ENCODE peak calls at places on chromosomes 13 and 19, in four cellular contexts. X is pancreas, Y is cardiac muscle cell, I is Peyer's patch. B is an unnamed sample.

GRCh38 chr13:37797606-37798005 is 72.0 kb downstream of the TRPC4 start:
- DNase-seq in I (no peak), Y (no peak), X (no peak), B (no peak)

GRCh38 chr13:98083507-98083906 is 59.4 kb upstream of the FARP1 start:
- DNase-seq in Y (peak; percentile 90), X (no peak), I (no peak), B (peak; percentile 42)

GRCh38 chr19:29479941-29480340 is 45.9 kb upstream of the VSTM2B start:
- DNase-seq in I (no peak), Y (no peak), X (no peak), B (no peak)

GRCh38 chr13:113857531-113858195 is 6.2 kb downstream of the GAS6 start:
- DNase-seq in I (no peak), Y (no peak), X (peak; percentile 6), B (no peak)

GRCh38 chr19:11737964-11738745 is 591 bp downstream of the ZNF823 start:
- DNase-seq in X (peak; percentile 74), I (peak; percentile 86), Y (peak; percentile 27), B (no peak)

GRCh38 chr13:90336507-90336906 is 1011.0 kb upstream of the MIR17HG start:
- DNase-seq in I (no peak), Y (no peak), X (no peak), B (no peak)

GRCh38 chr13:99129951-99130350 is 70.7 kb upstream of the UBAC2 start:
- DNase-seq in I (no peak), Y (no peak), X (no peak), B (no peak)

GRCh38 chr19:1251503-1252220 is 3.3 kb downstream of the MIDN start:
- DNase-seq in I (peak; percentile 92), Y (no peak), X (peak; percentile 90), B (no peak)

GRCh38 chr19:36151144-36152051 is 849 bp downstream of the COX7A1 start:
- DNase-seq in Y (peak; percentile 18), I (peak; percentile 53), X (no peak), B (no peak)

GRCh38 chr13:80118099-80118498 is 222.8 kb downstream of the SPRY2 start:
- DNase-seq in X (no peak), I (no peak), Y (no peak), B (no peak)

GRCh38 chr19:48117515-48118330 is 7.1 kb upstream of the PLA2G4C start:
- DNase-seq in X (no peak), I (no peak), Y (no peak), B (no peak)

GRCh38 chr19:3503036-3503572 is 2.6 kb upstream of the DOHH start:
- DNase-seq in X (no peak), Y (peak; percentile 51), I (no peak), B (no peak)

GRCh38 chr19:51693819-51694218 is 689 bp downstream of the SPACA6 start:
- DNase-seq in X (no peak), I (no peak), Y (no peak), B (no peak)

GRCh38 chr13:21043898-21044297 is 17.5 kb downstream of the LATS2 start:
- DNase-seq in I (no peak), Y (peak; percentile 92), X (no peak), B (peak; percentile 64)

GRCh38 chr13:112322562-112322961 is 53.6 kb upstream of the SPACA7 start:
- DNase-seq in Y (no peak), X (no peak), I (no peak), B (no peak)

GRCh38 chr19:39397360-39398296 is 6.5 kb downstream of the MED29 start:
- DNase-seq in X (peak; percentile 90), I (peak; percentile 97), Y (peak; percentile 91), B (no peak)

GRCh38 chr19:27740396-27740795 is 1472.6 kb downstream of the UQCRFS1 start:
- DNase-seq in X (peak; percentile 1), I (no peak), Y (no peak), B (no peak)

GRCh38 chr13:93169980-93170379 is 56.6 kb upstream of the GPC6 start:
- DNase-seq in X (no peak), Y (peak; percentile 53), I (no peak), B (no peak)

GRCh38 chr13:32073180-32073864 is 41.7 kb downstream of the FRY start:
- DNase-seq in X (no peak), Y (no peak), I (no peak), B (no peak)

GRCh38 chr19:53132231-53132991 is at the start of gene ZNF415:
- DNase-seq in Y (peak; percentile 83), I (peak; percentile 87), X (peak; percentile 82), B (peak; percentile 14)

GRCh38 chr13:101415358-101416174 is 742 bp downstream of the NALCN start:
- DNase-seq in I (no peak), Y (no peak), X (no peak), B (no peak)

GRCh38 chr19:9126900-9127405 is at the start of gene OR7G3:
- DNase-seq in I (no peak), X (no peak), Y (no peak), B (no peak)

GRCh38 chr13:23380534-23380933 is 53.0 kb downstream of the SACS start:
- DNase-seq in X (no peak), Y (peak; percentile 76), I (no peak), B (no peak)

GRCh38 chr13:48603375-48603774 is 50.4 kb upstream of the CYSLTR2 start:
- DNase-seq in Y (no peak), X (no peak), I (no peak), B (no peak)

GRCh38 chr19:5281588-5281987 is 59.0 kb downstream of the PTPRS start:
- DNase-seq in X (no peak), Y (peak; percentile 57), I (peak; percentile 61), B (peak; percentile 19)

GRCh38 chr13:30974350-30974749 is 41.9 kb downstream of the TEX26 start:
- DNase-seq in Y (no peak), X (no peak), I (no peak), B (no peak)

GRCh38 chr13:38538412-38538811 is 148.5 kb upstream of the FREM2 start:
- DNase-seq in Y (no peak), X (no peak), I (no peak), B (no peak)

GRCh38 chr19:38564981-38565685 is 52.6 kb downstream of the MAP4K1 start:
- DNase-seq in X (no peak), Y (peak; percentile 5), I (peak; percentile 60), B (no peak)

GRCh38 chr19:45876411-45877197 is 9.3 kb downstream of the IRF2BP1 start:
- DNase-seq in Y (peak; percentile 75), I (peak; percentile 61), X (peak; percentile 70), B (no peak)

GRCh38 chr19:47074621-47075020 is 26.2 kb upstream of the TMEM160 start:
- DNase-seq in I (no peak), Y (no peak), X (no peak), B (no peak)

GRCh38 chr19:36009220-36009619 is 607 bp upstream of the SYNE4 start:
- DNase-seq in X (peak; percentile 67), Y (peak; percentile 76), I (peak; percentile 70), B (no peak)

DNA sequence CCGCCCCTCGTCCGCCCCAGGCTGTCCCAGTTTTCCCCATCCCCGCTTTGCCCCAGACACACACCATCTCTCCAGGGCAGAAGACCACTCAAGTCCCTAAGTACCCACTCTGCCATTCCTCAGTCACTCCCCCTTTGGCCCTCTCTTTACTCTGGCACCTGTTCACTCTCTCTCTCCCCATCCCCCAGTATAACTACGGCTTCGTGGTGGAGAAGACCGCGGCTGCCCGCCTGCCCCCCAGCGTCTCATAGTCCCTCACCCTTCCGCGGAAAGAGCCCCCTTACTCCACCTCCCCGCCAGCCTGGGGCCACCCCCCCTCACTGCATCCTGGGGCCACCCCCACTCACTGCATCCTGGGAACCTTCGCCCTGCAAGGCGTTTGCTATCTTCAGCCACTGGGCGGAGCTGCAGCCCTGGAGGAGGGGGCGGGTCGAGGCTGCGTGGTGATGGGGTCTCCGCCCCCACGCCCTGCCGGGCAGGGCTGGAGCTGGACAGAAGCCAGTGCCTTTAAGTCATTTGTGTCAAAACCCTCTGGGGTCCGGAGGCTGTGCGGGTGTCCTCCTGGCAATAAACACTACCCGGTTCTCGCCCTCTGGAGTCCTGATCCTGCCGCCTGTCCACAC is 5.0 kb downstream of the MVB12A start:
- DNase-seq in X (no peak), Y (peak; percentile 71), I (no peak), B (no peak)
- TF ChIP-seq CTCF in X (no peak), Y (peak; percentile 62), I (peak; percentile 35), B (peak; percentile 47)

GRCh38 chr19:2337329-2337707 is 8.8 kb downstream of the SPPL2B start:
- DNase-seq in X (peak; percentile 75), Y (peak; percentile 66), I (no peak), B (no peak)
- TF ChIP-seq CTCF in X (no peak), Y (peak; percentile 22), I (no peak), B (no peak)

GRCh38 chr19:30685601-30686000 is 313.4 kb downstream of the ZNF536 start:
- DNase-seq in X (no peak), Y (no peak), I (no peak), B (no peak)

GRCh38 chr19:30684613-30685012 is 312.4 kb downstream of the ZNF536 start:
- DNase-seq in I (no peak), X (no peak), Y (no peak), B (no peak)

GRCh38 chr19:30688696-30689095 is 316.5 kb downstream of the ZNF536 start:
- DNase-seq in X (no peak), I (no peak), Y (no peak), B (no peak)

GRCh38 chr19:30686911-30687566 is 314.9 kb downstream of the ZNF536 start:
- DNase-seq in X (no peak), I (no peak), Y (no peak), B (no peak)

GRCh38 chr19:30686252-30686762 is 314.1 kb downstream of the ZNF536 start:
- DNase-seq in X (no peak), I (no peak), Y (peak; percentile 12), B (no peak)
- TF ChIP-seq CTCF in X (no peak), I (no peak), Y (peak; percentile 22), B (peak; percentile 39)

GRCh38 chr19:24159707-24160106 is 72.7 kb downstream of the ZNF254 start:
- DNase-seq in I (no peak), Y (peak; percentile 4), X (no peak), B (no peak)
- TF ChIP-seq CTCF in I (no peak), Y (peak; percentile 32), X (no peak), B (peak; percentile 25)

GRCh38 chr13:44879452-44880058 is 109.7 kb downstream of the NUFIP1 start:
- DNase-seq in X (peak; percentile 56), Y (peak; percentile 77), I (no peak), B (peak; percentile 27)
- TF ChIP-seq CTCF in X (no peak), Y (peak; percentile 57), I (peak; percentile 68), B (peak; percentile 55)

GRCh38 chr13:85812282-85812681 is 13.1 kb upstream of the SLITRK6 start:
- DNase-seq in X (no peak), I (no peak), Y (no peak), B (no peak)
- TF ChIP-seq CTCF in X (no peak), I (no peak), Y (no peak), B (no peak)

DNA sequence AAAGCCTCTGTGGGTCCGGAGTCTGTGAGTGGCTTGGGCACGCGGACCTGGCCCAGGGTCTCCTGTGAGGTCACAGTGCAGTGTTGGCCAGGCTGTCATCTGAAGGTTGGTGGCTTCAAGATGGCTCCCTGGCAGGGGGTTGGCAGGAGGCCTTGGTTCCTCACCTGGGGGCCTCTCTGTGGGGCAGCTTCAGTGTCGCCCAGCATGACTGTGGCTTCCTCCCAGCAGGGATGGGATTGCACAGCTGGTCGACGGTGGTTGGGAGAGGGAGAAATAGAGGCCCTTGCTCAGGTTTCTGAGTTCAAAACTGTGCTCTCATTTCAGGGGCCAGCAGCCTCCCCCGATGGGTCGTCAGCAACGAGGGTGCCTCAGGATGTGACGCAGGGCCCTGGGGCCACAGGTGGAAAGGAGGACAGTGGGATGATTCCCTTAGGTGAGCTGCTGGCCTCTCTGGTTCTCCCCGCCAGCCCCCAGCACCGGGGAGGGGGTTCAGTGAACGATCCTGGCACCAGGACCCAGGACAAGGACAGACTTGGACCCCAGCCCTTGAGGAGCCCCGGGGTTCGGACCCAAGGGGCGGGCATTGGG is 17.2 kb downstream of the ZNF444 start:
- DNase-seq in X (no peak), Y (no peak), I (no peak), B (no peak)
- TF ChIP-seq CTCF in X (no peak), Y (no peak), I (no peak), B (no peak)

B was measured in AG09319.